ENCODE peak calls at places on chromosome 6, in six cellular contexts. N is CD8-positive, alpha-beta memory T cell; P is spleen; E is CD4-positive, CD25-positive, alpha-beta regulatory T cell; A is aorta; W is IMR-90. Q is an unnamed sample.

GRCh38 chr6:1237636-1238035 is 74.3 kb upstream of the FOXQ1 start:
- DNase-seq in N (no peak), P (no peak), E (no peak), A (no peak), W (no peak), Q (no peak)

GRCh38 chr6:33993653-33994052 is 152.2 kb downstream of the GRM4 start:
- DNase-seq in N (no peak), P (peak; percentile 38), E (no peak), A (no peak), W (no peak), Q (no peak)

GRCh38 chr6:46015119-46015968 is at the start of gene CLIC5:
- DNase-seq in N (peak; percentile 36), P (peak; percentile 82), E (peak; percentile 20), A (peak; percentile 79), W (no peak), Q (no peak)

GRCh38 chr6:112337209-112337638 is 9.9 kb upstream of the RFPL4B start:
- DNase-seq in N (no peak), P (no peak), E (no peak), A (no peak), W (peak; percentile 83), Q (no peak)

GRCh38 chr6:149717588-149718458 is at the start of gene LATS1:
- DNase-seq in N (peak; percentile 90), P (peak; percentile 98), E (peak; percentile 91), A (peak; percentile 97), W (peak; percentile 76), Q (peak; percentile 48)

GRCh38 chr6:111382476-111383294 is 100.3 kb downstream of the REV3L start:
- DNase-seq in N (no peak), P (no peak), E (no peak), A (no peak), W (no peak), Q (no peak)

GRCh38 chr6:135311446-135312200 is 130.5 kb downstream of the MYB start:
- DNase-seq in N (no peak), P (no peak), E (no peak), A (no peak), W (no peak), Q (no peak)

GRCh38 chr6:100504786-100505737 is 40.3 kb upstream of the SIM1 start:
- DNase-seq in N (no peak), P (no peak), E (no peak), A (peak; percentile 75), W (peak; percentile 89), Q (no peak)

GRCh38 chr6:158410784-158411183 is 98.5 kb downstream of the TULP4 start:
- DNase-seq in N (no peak), P (no peak), E (no peak), A (no peak), W (no peak), Q (no peak)

GRCh38 chr6:137358273-137358672 is 135.9 kb downstream of the OLIG3 start:
- DNase-seq in N (no peak), P (no peak), E (no peak), A (no peak), W (no peak), Q (no peak)

GRCh38 chr6:111699123-111699522 is 93.4 kb upstream of the TRAF3IP2 start:
- DNase-seq in N (no peak), P (no peak), E (no peak), A (no peak), W (no peak), Q (no peak)

GRCh38 chr6:53811082-53811481 is 16.3 kb downstream of the LRRC1 start:
- DNase-seq in N (no peak), P (no peak), E (no peak), A (no peak), W (no peak), Q (no peak)

GRCh38 chr6:85797993-85798392 is 155.3 kb upstream of the SYNCRIP start:
- DNase-seq in N (no peak), P (no peak), E (no peak), A (no peak), W (no peak), Q (no peak)

GRCh38 chr6:27593200-27593818 is 120.4 kb upstream of the ZNF184 start:
- DNase-seq in N (no peak), P (no peak), E (no peak), A (no peak), W (no peak), Q (no peak)

GRCh38 chr6:152232494-152233151 is 404.5 kb downstream of the SYNE1 start:
- DNase-seq in N (no peak), P (no peak), E (peak; percentile 2), A (no peak), W (peak; percentile 67), Q (no peak)

GRCh38 chr6:167714166-167714565 is 112.5 kb upstream of the AFDN start:
- DNase-seq in N (no peak), P (no peak), E (no peak), A (no peak), W (no peak), Q (no peak)

GRCh38 chr6:32111424-32112066 is 2.4 kb upstream of the TNXB start:
- DNase-seq in N (no peak), P (no peak), E (no peak), A (no peak), W (no peak), Q (no peak)

GRCh38 chr6:141956046-141956761 is 176.5 kb upstream of the GJE1 start:
- DNase-seq in N (no peak), P (no peak), E (no peak), A (peak; percentile 73), W (peak; percentile 14), Q (no peak)

GRCh38 chr6:118377711-118378414 is 170.2 kb upstream of the PLN start:
- DNase-seq in N (no peak), P (no peak), E (no peak), A (no peak), W (no peak), Q (no peak)

GRCh38 chr6:121652726-121653623 is 217.5 kb downstream of the GJA1 start:
- DNase-seq in N (no peak), P (no peak), E (no peak), A (no peak), W (peak; percentile 91), Q (no peak)

GRCh38 chr6:38730136-38730862 is 15.2 kb downstream of the DNAH8 start:
- DNase-seq in N (no peak), P (no peak), E (no peak), A (no peak), W (no peak), Q (no peak)

GRCh38 chr6:101296184-101296583 is 97.3 kb upstream of the GRIK2 start:
- DNase-seq in N (no peak), P (no peak), E (no peak), A (no peak), W (peak; percentile 2), Q (no peak)

GRCh38 chr6:37868447-37868825 is 48.9 kb downstream of the ZFAND3 start:
- DNase-seq in N (no peak), P (no peak), E (no peak), A (no peak), W (peak; percentile 59), Q (no peak)

GRCh38 chr6:41694815-41695536 is 40.4 kb downstream of the TFEB start:
- DNase-seq in N (no peak), P (no peak), E (no peak), A (no peak), W (peak; percentile 43), Q (no peak)

GRCh38 chr6:143038845-143039244 is 21.8 kb upstream of the AIG1 start:
- DNase-seq in N (no peak), P (no peak), E (no peak), A (no peak), W (no peak), Q (no peak)

GRCh38 chr6:107832146-107833056 is 8.3 kb upstream of the SCML4 start:
- DNase-seq in N (no peak), P (no peak), E (no peak), A (no peak), W (no peak), Q (no peak)

GRCh38 chr6:51299649-51300380 is 481.1 kb downstream of the TFAP2B start:
- DNase-seq in N (no peak), P (no peak), E (no peak), A (no peak), W (no peak), Q (no peak)

GRCh38 chr6:129730477-129731165 is 20.6 kb upstream of the ARHGAP18 start:
- DNase-seq in N (peak; percentile 41), P (no peak), E (peak; percentile 64), A (no peak), W (no peak), Q (no peak)

GRCh38 chr6:33583591-33584155 is 3.6 kb upstream of the BAK1 start:
- DNase-seq in N (no peak), P (peak; percentile 61), E (no peak), A (no peak), W (no peak), Q (no peak)

DNA sequence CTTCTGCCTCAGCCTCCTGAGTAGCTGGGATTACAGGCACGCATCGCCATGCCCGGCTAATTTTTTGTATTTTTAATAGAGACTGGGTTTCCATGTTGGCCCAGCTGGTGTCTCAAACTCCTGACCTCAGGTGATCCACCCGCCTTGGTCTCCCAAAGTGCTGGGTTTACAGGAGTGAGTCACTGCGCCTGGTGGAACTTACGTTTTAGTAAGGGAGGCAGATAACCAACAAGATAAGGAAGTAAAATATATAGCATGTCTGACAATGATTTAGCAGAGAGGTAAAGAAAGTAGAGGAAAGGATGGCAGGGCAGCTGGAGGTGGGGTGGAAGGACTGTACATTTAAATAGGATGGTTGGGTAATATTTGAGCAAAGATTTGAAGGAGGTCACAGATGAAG is 12.8 kb upstream of the MYMX start:
- DNase-seq in N (no peak), P (no peak), E (no peak), A (peak; percentile 17), W (no peak), Q (no peak)
- H3K4me1 ChIP-seq in N (no peaks in the 10 kb centered on the region), P (no peaks in the 10 kb centered on the region), E (no peaks in the 10 kb centered on the region), A (no peaks in the 10 kb centered on the region), W (no peaks in the 10 kb centered on the region), Q (peaks cover 20% of the 10 kb centered on the region)

GRCh38 chr6:21190701-21191588 is 402.6 kb upstream of the SOX4 start:
- DNase-seq in N (no peak), P (no peak), E (no peak), A (no peak), W (no peak), Q (no peak)
- H3K4me3 ChIP-seq in N (no peak overlapping the region), P (no peak overlapping the region), E (peak overlapping the region; percentile 55), A (no peak overlapping the region), W (no peak overlapping the region), Q (no peak overlapping the region)

GRCh38 chr6:164166996-164167395 is 752.5 kb downstream of the QKI start:
- DNase-seq in N (no peak), P (no peak), E (no peak), A (no peak), W (no peak), Q (no peak)
- H3K9me3 ChIP-seq in N (no peaks in the 10 kb centered on the region), P (no peaks in the 10 kb centered on the region), E (no peaks in the 10 kb centered on the region), A (peaks cover 3% of the 10 kb centered on the region), W (peaks cover 24% of the 10 kb centered on the region), Q (no peaks in the 10 kb centered on the region)

GRCh38 chr6:3398165-3398562 is 58.7 kb downstream of the SLC22A23 start:
- DNase-seq in N (no peak), P (no peak), E (no peak), A (no peak), W (no peak), Q (no peak)

GRCh38 chr6:3398755-3399671 is 57.8 kb downstream of the SLC22A23 start:
- DNase-seq in N (no peak), P (no peak), E (no peak), A (no peak), W (no peak), Q (no peak)

GRCh38 chr6:3394671-3395070 is 62.2 kb downstream of the SLC22A23 start:
- DNase-seq in N (no peak), P (no peak), E (no peak), A (no peak), W (no peak), Q (no peak)

GRCh38 chr6:3397229-3398164 is 59.4 kb downstream of the SLC22A23 start:
- DNase-seq in N (no peak), P (no peak), E (no peak), A (no peak), W (no peak), Q (no peak)

GRCh38 chr6:3396503-3397180 is 60.2 kb downstream of the SLC22A23 start:
- DNase-seq in N (no peak), P (no peak), E (no peak), A (no peak), W (no peak), Q (no peak)
- H3K4me1 ChIP-seq in N (no peaks in the 10 kb centered on the region), P (no peaks in the 10 kb centered on the region), E (no peaks in the 10 kb centered on the region), A (no peaks in the 10 kb centered on the region), W (no peaks in the 10 kb centered on the region), Q (peaks cover 17% of the 10 kb centered on the region)